ENCODE peak calls at places on chromosomes 4 and X, in ten cellular contexts. I, J, O, U, E, Y, N, K, S and D are unnamed samples.

GRCh38 chr4:27360651-27361347 is 500.2 kb downstream of the STIM2 start:
- DNase-seq in I (peak; percentile 4), J (no peak), O (no peak), U (no peak), E (no peak), Y (no peak), N (peak; percentile 17), K (no peak), S (no peak), D (no peak)

GRCh38 chr4:118920247-118920646 is 31.6 kb downstream of the SYNPO2 start:
- DNase-seq in I (peak; percentile 71), J (no peak), O (no peak), U (no peak), E (no peak), Y (no peak), N (no peak), K (no peak), S (no peak), D (no peak)

GRCh38 chr4:13982008-13982407 is 354.5 kb upstream of the BOD1L1 start:
- DNase-seq in I (no peak), J (no peak), O (peak; percentile 57), U (no peak), E (no peak), Y (no peak), N (no peak), K (no peak), S (no peak), D (no peak)

GRCh38 chr4:144355809-144356757 is 215.6 kb upstream of the GYPA start:
- DNase-seq in I (peak; percentile 78), J (no peak), O (peak; percentile 12), U (peak; percentile 39), E (peak; percentile 86), Y (no peak), N (no peak), K (peak; percentile 3), S (peak; percentile 58), D (no peak)

GRCh38 chrX:42597481-42597880 is 180.5 kb downstream of the PPP1R2C start:
- DNase-seq in I (no peak), J (no peak), O (no peak), U (no peak), E (no peak), Y (no peak), N (no peak), K (no peak), S (no peak), D (no peak)

GRCh38 chrX:39063037-39063436 is 261.8 kb downstream of the MID1IP1 start:
- DNase-seq in I (no peak), J (no peak), O (no peak), U (no peak), E (no peak), Y (peak; percentile 72), N (no peak), K (no peak), S (no peak), D (no peak)

GRCh38 chr4:56055027-56055976 is 106.6 kb downstream of the CEP135 start:
- DNase-seq in I (no peak), J (no peak), O (no peak), U (no peak), E (no peak), Y (no peak), N (no peak), K (no peak), S (no peak), D (no peak)

GRCh38 chr4:38306482-38307071 is 346.4 kb downstream of the PTTG2 start:
- DNase-seq in I (no peak), J (no peak), O (peak; percentile 95), U (no peak), E (no peak), Y (no peak), N (no peak), K (no peak), S (no peak), D (no peak)

GRCh38 chrX:48278958-48279357 is 23.8 kb downstream of the SSX1 start:
- DNase-seq in I (no peak), J (no peak), O (no peak), U (peak; percentile 22), E (no peak), Y (no peak), N (no peak), K (peak; percentile 0), S (no peak), D (no peak)

GRCh38 chr4:96227515-96227914 is 387.6 kb downstream of the PDHA2 start:
- DNase-seq in I (no peak), J (no peak), O (no peak), U (no peak), E (no peak), Y (no peak), N (no peak), K (no peak), S (no peak), D (no peak)

GRCh38 chrX:129996120-129996519 is 13.7 kb downstream of the BCORL1 start:
- DNase-seq in I (peak; percentile 16), J (no peak), O (no peak), U (no peak), E (peak; percentile 13), Y (no peak), N (no peak), K (no peak), S (no peak), D (no peak)

GRCh38 chrX:78140206-78140605 is 756 bp upstream of the TAF9B start:
- DNase-seq in I (no peak), J (no peak), O (no peak), U (no peak), E (no peak), Y (no peak), N (no peak), K (no peak), S (no peak), D (no peak)

GRCh38 chr4:3418029-3418762 is 23.6 kb upstream of the HGFAC start:
- DNase-seq in I (no peak), J (peak; percentile 69), O (no peak), U (no peak), E (no peak), Y (no peak), N (no peak), K (no peak), S (no peak), D (no peak)

GRCh38 chrX:119648421-119648775 is 42.2 kb upstream of the NKRF start:
- DNase-seq in I (no peak), J (no peak), O (peak; percentile 21), U (no peak), E (no peak), Y (no peak), N (no peak), K (no peak), S (no peak), D (no peak)

GRCh38 chr4:118036336-118036735 is 2.0 kb downstream of the NDST3 start:
- DNase-seq in I (no peak), J (no peak), O (no peak), U (no peak), E (no peak), Y (no peak), N (no peak), K (no peak), S (no peak), D (no peak)

GRCh38 chr4:6123116-6123515 is 77.2 kb downstream of the JAKMIP1 start:
- DNase-seq in I (no peak), J (no peak), O (no peak), U (no peak), E (no peak), Y (no peak), N (no peak), K (no peak), S (no peak), D (no peak)

GRCh38 chr4:36243355-36244256 is 708 bp downstream of the ARAP2 start:
- DNase-seq in I (peak; percentile 1), J (no peak), O (peak; percentile 37), U (peak; percentile 32), E (peak; percentile 61), Y (peak; percentile 64), N (no peak), K (no peak), S (peak; percentile 40), D (peak; percentile 17)

GRCh38 chrX:40552768-40553167 is 28.0 kb upstream of the ATP6AP2 start:
- DNase-seq in I (peak; percentile 9), J (no peak), O (no peak), U (no peak), E (no peak), Y (no peak), N (no peak), K (no peak), S (no peak), D (no peak)
- TF ChIP-seq CTCF in I (peak; percentile 28), J (no peak), O (peak; percentile 4), U (no peak), E (peak; percentile 11), Y (no peak), N (peak; percentile 9), K (peak; percentile 46), S (no peak), D (no peak)

GRCh38 chrX:7115557-7115956 is 32.0 kb upstream of the STS start:
- DNase-seq in I (no peak), J (no peak), O (no peak), U (no peak), E (no peak), Y (no peak), N (no peak), K (no peak), S (no peak), D (no peak)
- H3K9me3 ChIP-seq in I (no peaks in the 10 kb centered on the region), J (no peaks in the 10 kb centered on the region), O (no peaks in the 10 kb centered on the region), U (no peaks in the 10 kb centered on the region), E (no peaks in the 10 kb centered on the region), Y (peaks cover 2% of the 10 kb centered on the region), N (no peaks in the 10 kb centered on the region), K (no peaks in the 10 kb centered on the region), S (no peaks in the 10 kb centered on the region), D (no peaks in the 10 kb centered on the region)

DNA sequence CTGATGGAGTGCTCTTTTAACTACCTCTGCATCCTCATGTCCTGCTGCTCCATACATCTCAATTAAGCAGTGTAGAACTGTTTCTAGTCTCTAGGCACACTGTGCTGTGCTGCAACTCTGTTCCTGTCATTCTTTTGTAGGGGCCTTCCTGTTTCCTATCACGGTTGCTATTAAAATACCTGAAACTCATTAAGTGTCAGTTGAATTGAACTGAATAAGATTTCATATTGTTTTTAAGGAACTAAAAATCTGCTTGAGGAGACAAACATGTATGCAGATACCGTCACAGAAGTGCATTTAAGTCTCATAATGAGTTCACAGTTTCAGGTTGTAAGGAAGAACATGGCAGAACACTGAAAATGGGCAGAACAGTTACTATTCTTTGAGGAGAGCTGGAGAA is 170.1 kb downstream of the LARP7 start:
- DNase-seq in I (no peak), J (no peak), O (no peak), U (no peak), E (no peak), Y (no peak), N (no peak), K (no peak), S (no peak), D (no peak)
- H3K27ac ChIP-seq in I (no peak overlapping the region), J (no peak overlapping the region), O (peak overlapping the region; percentile 2), U (no peak overlapping the region), E (no peak overlapping the region), Y (no peak overlapping the region), N (no peak overlapping the region), K (no peak overlapping the region), S (no peak overlapping the region), D (no peak overlapping the region)

DNA sequence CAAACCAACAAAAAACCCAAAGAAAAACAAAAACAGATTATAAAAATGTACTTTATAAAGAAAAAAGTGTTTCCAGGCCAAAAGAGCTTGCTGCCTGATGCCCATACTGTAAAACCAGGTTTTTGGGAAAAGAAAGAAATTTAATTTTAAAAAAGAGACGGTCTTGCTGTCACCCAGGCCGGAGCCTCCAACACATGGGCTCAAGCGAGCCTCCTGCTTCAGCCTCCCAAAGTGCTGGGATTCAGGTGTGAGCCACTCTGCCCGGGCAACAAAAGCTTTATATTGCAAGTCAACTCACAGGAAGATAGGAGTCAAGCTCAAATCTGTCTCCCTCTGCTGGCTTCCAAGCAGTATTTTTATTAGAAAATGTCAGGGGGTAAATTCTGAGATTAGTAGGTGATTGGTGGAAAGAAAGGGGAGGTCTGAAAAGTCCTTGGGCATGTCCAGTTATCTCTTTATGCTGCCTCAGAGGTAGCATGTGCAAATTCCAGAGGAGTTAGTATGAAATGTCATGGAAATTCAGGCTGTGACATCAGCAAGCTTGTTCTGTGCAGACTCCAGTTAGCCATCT is 39.4 kb downstream of the MGST2 start:
- DNase-seq in I (peak; percentile 42), J (no peak), O (no peak), U (no peak), E (no peak), Y (no peak), N (no peak), K (peak; percentile 44), S (no peak), D (no peak)
- TF ChIP-seq CTCF in I (no peak), J (no peak), O (peak; percentile 26), U (peak; percentile 52), E (peak; percentile 37), Y (no peak), N (peak; percentile 10), K (peak; percentile 32), S (no peak), D (no peak)